ENCODE peak calls at places on chromosomes 16 and 17, in eight cellular contexts. A is psoas muscle, H is cardiac fibroblast, Q is AG09309, W is fibroblast of lung, Y is mammary epithelial cell, S is GM12864, B is mucosa of descending colon. I is an unnamed sample.

GRCh38 chr16:81693467-81694303 is 85.4 kb upstream of the PLCG2 start:
- DNase-seq in Y (no peak), B (no peak), H (no peak), Q (peak), S (no peak), W (peak), A (no peak), I (no peak)

GRCh38 chr17:82328994-82329507 is 4.5 kb downstream of the SECTM1 start:
- DNase-seq in H (no peak), Y (no peak), S (no peak), Q (no peak), W (no peak), A (no peak), B (no peak), I (no peak)

GRCh38 chr17:19744922-19745757 is 3.0 kb downstream of the ALDH3A1 start:
- DNase-seq in B (peak), Y (peak), Q (no peak), S (no peak), A (peak), H (peak), W (peak), I (peak)

GRCh38 chr16:85472514-85472913 is 140.6 kb upstream of the GSE1 start:
- DNase-seq in B (no peak), W (no peak), Q (no peak), S (no peak), Y (no peak), H (no peak), A (no peak), I (no peak)

GRCh38 chr17:50211249-50212120 is 10.1 kb upstream of the COL1A1 start:
- DNase-seq in H (peak), Y (no peak), A (no peak), W (no peak), B (no peak), Q (no peak), S (no peak), I (no peak)

GRCh38 chr16:68035227-68035626 is 12.1 kb downstream of the DUS2 start:
- DNase-seq in H (no peak), W (no peak), B (no peak), S (no peak), Q (no peak), A (no peak), Y (no peak), I (no peak)

GRCh38 chr16:29662729-29663019 is 373 bp upstream of the SPN start:
- DNase-seq in Q (no peak), S (no peak), H (no peak), Y (no peak), A (no peak), B (peak), W (no peak), I (no peak)

GRCh38 chr16:57920891-57921240 is 50.1 kb downstream of the CNGB1 start:
- DNase-seq in Y (no peak), S (no peak), Q (no peak), W (no peak), H (no peak), B (no peak), A (no peak), I (no peak)

GRCh38 chr16:85105475-85105874 is 6.8 kb downstream of the CIBAR2 start:
- DNase-seq in B (no peak), S (no peak), A (no peak), W (no peak), Y (no peak), Q (no peak), H (no peak), I (no peak)

GRCh38 chr16:64153718-64154117 is 968.1 kb downstream of the CDH11 start:
- DNase-seq in S (no peak), Q (no peak), B (no peak), Y (peak), W (peak), H (peak), A (no peak), I (peak)

GRCh38 chr16:85225291-85225690 is 113.0 kb upstream of the CIBAR2 start:
- DNase-seq in W (no peak), Y (no peak), S (no peak), H (peak), B (no peak), Q (no peak), A (no peak), I (no peak)

GRCh38 chr16:70749681-70750601 is 51.0 kb downstream of the VAC14 start:
- DNase-seq in B (no peak), Y (no peak), Q (no peak), W (no peak), A (no peak), H (no peak), S (no peak), I (no peak)

GRCh38 chr17:28521296-28522085 is 15.3 kb downstream of the FOXN1 start:
- DNase-seq in B (no peak), S (no peak), Y (no peak), Q (no peak), W (no peak), A (no peak), H (no peak), I (no peak)

GRCh38 chr17:45171338-45172231 is 9.9 kb downstream of the HEXIM2 start:
- DNase-seq in Q (no peak), Y (peak), H (no peak), A (peak), W (no peak), B (peak), S (no peak), I (peak)

GRCh38 chr17:56675876-56676660 is 82.6 kb downstream of the NOG start:
- DNase-seq in W (no peak), H (no peak), A (no peak), Y (no peak), B (no peak), Q (no peak), S (no peak), I (no peak)

GRCh38 chr17:48587276-48588073 is 2.6 kb downstream of the HOXB3 start:
- DNase-seq in S (no peak), A (no peak), H (no peak), Q (no peak), Y (no peak), W (no peak), B (no peak), I (no peak)

GRCh38 chr16:2834968-2835367 is 4.9 kb downstream of the ZG16B start:
- DNase-seq in B (no peak), H (no peak), Q (no peak), A (no peak), S (no peak), Y (no peak), W (no peak), I (no peak)

GRCh38 chr16:2836646-2837508 is 6.8 kb downstream of the ZG16B start:
- DNase-seq in B (no peak), H (no peak), S (no peak), W (peak), Y (no peak), Q (no peak), A (no peak), I (no peak)

GRCh38 chr16:2839650-2840450 is 9.7 kb downstream of the ZG16B start:
- DNase-seq in Y (no peak), A (no peak), W (no peak), Q (no peak), H (no peak), B (no peak), S (no peak), I (no peak)

GRCh38 chr16:2838928-2839327 is 8.8 kb downstream of the ZG16B start:
- DNase-seq in H (peak), Q (peak), S (no peak), W (peak), A (peak), B (peak), Y (peak), I (peak)

GRCh38 chr16:2835638-2836493 is 5.8 kb downstream of the ZG16B start:
- DNase-seq in Y (peak), Q (peak), W (peak), S (no peak), A (no peak), B (peak), H (peak), I (peak)
- H3K4me3 ChIP-seq in Y (no peak), Q (no peak), W (no peak), S (no peak), A (no peak), B (no peak), H (no peak), I (peak)

DNA sequence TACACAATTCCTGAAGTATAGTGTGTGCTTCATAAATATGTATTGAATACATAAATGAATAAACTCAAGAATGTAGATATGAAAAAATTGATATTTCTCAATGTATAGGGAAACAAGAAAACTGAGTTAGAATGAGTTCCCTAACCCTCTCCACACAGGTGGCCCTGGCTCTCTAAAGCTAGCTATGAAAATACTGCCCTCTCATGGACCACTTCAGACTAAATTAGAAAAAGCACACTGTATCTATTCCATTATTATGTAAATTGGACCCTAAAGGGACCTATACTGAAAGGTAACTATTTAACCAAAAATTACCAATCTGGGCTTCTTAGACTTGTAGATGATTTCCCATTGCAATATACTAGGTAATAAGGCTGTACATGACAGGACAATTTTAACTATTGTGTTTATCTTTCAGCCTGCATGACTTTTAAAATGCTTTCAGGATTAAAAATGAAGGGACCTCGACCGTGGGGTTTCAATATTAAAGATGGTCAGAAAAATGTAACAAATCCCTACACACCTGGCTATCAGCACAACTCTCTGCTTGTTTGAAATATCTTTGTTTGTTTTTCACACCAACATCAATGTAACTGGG is 672.5 kb upstream of the KIF2B start:
- DNase-seq in A (no peak), B (peak), Q (no peak), S (no peak), H (no peak), W (no peak), Y (no peak), I (peak)
- TF ChIP-seq CTCF in A (peak), B (no peak), Q (no peak), S (no peak), H (no peak), W (no peak), Y (no peak), I (no peak)

DNA sequence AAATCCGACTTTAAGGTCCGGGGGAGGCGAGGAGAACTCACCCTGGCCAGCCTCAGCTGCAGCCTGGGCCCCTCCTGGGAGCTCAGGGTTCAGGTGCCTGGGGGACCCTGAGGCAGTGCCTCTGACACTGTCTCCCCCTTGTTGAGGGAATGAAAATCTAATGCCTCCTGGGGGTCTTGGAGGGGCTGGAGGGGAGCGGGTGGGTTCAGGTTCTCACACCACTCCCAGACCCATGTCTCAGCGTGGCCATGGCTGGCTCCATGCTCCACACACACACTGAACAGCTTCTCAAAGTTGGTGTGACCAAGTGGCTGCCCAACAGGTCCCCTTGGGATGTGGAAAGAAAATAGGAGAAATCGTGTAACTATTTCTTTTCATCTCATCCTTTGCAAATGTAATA is 903 bp upstream of the PRCD start:
- DNase-seq in Y (no peak), B (no peak), Q (no peak), W (no peak), H (no peak), S (no peak), A (no peak), I (no peak)
- H3K4me3 ChIP-seq in Y (no peak), B (no peak), Q (no peak), W (no peak), H (peak), S (no peak), A (peak), I (no peak)

GRCh38 chr16:5502467-5502869 is 404.9 kb upstream of the EEF2KMT start:
- DNase-seq in S (no peak), B (peak), W (peak), Y (no peak), H (no peak), Q (no peak), A (no peak), I (no peak)
- TF ChIP-seq CTCF in S (peak), B (no peak), W (no peak), Y (no peak), H (no peak), Q (no peak), A (no peak), I (no peak)

GRCh38 chr17:40909351-40909750 is 24.3 kb upstream of the KRT20 start:
- DNase-seq in A (peak), W (peak), H (peak), S (peak), B (peak), Y (peak), Q (peak), I (peak)
- H3K4me3 ChIP-seq in A (no peak), W (no peak), H (no peak), S (no peak), B (no peak), Y (no peak), Q (no peak), I (no peak)

GRCh38 chr17:8212312-8213180 is 2.2 kb upstream of the AURKB start:
- DNase-seq in A (no peak), B (no peak), H (peak), Y (no peak), W (no peak), Q (no peak), S (no peak), I (no peak)
- TF ChIP-seq CTCF in A (no peak), B (no peak), H (no peak), Y (no peak), W (no peak), Q (no peak), S (no peak), I (no peak)

DNA sequence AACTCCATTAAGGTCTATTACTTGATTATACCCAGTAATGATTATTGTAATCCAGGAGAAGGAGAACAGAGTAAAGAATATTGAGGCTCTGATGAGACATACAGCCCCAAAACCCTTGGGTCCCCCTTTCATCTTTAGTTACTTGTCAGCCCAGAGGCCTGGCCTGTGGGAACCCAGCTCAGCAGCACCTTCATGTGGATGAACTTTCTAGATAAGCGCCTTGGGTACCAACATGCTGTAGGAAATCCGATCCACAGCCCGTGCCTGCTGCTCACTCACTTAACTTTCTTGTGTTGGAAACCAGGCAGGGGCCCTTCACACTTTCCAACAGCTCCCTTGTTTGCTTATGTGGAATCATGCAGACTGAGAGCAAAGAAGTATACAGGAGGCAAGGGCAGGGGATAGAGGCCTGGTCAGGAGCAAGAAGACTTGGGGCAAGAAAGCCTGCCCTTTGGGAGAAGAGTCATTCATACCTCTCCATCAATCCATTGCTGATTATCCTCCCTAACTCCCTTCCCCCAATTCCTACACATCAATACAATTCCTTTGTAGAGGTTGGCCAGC is 64.0 kb upstream of the SOX9 start:
- DNase-seq in B (no peak), Y (peak), S (no peak), A (no peak), W (no peak), Q (no peak), H (no peak), I (no peak)
- H3K4me3 ChIP-seq in B (no peak), Y (no peak), S (no peak), A (no peak), W (no peak), Q (no peak), H (no peak), I (no peak)

GRCh38 chr16:31713071-31713944 is 160.3 kb upstream of the ZNF267 start:
- DNase-seq in B (peak), H (peak), A (peak), W (peak), Q (peak), Y (peak), S (peak), I (peak)

GRCh38 chr16:31710880-31711279 is 162.7 kb upstream of the ZNF267 start:
- DNase-seq in S (no peak), A (no peak), Q (no peak), W (no peak), Y (no peak), B (no peak), H (no peak), I (no peak)

GRCh38 chr16:31712064-31712540 is 161.5 kb upstream of the ZNF267 start:
- DNase-seq in H (no peak), Y (no peak), Q (no peak), S (no peak), W (no peak), B (no peak), A (no peak), I (no peak)

GRCh38 chr16:31710134-31710533 is 163.5 kb upstream of the ZNF267 start:
- DNase-seq in S (no peak), H (no peak), B (no peak), W (no peak), Y (no peak), Q (no peak), A (no peak), I (no peak)

GRCh38 chr16:31711344-31711845 is 162.2 kb upstream of the ZNF267 start:
- DNase-seq in Y (no peak), Q (no peak), S (no peak), A (no peak), H (no peak), W (no peak), B (no peak), I (no peak)
- TF ChIP-seq CTCF in Y (no peak), Q (no peak), S (peak), A (no peak), H (no peak), W (no peak), B (no peak), I (peak)

GRCh38 chr16:89564476-89565255 is 4.2 kb downstream of the RPL13 start:
- DNase-seq in S (no peak), Q (no peak), A (no peak), W (no peak), Y (no peak), B (no peak), H (no peak), I (peak)
- H3K4me3 ChIP-seq in S (no peak), Q (no peak), A (no peak), W (no peak), Y (no peak), B (no peak), H (no peak), I (no peak)

GRCh38 chr16:62213763-62214162 is 177.5 kb upstream of the CDH8 start:
- DNase-seq in B (no peak), S (no peak), A (no peak), Q (no peak), H (no peak), Y (no peak), W (no peak), I (no peak)
- TF ChIP-seq CTCF in B (no peak), S (no peak), A (no peak), Q (no peak), H (no peak), Y (peak), W (no peak), I (no peak)